ENCODE peak calls at places on chromosome 13, in four cellular contexts. J is GM04504, K is NCI-H2029, H is hepatocyte. X is an unnamed sample.

GRCh38 chr13:113119166-113119821 is 3.3 kb upstream of the F10 start:
- DNase-seq in H (no peak), J (no peak), K (no peak), X (no peak)

GRCh38 chr13:90675129-90675528 is 672.4 kb upstream of the MIR17HG start:
- DNase-seq in H (no peak), J (no peak), K (no peak), X (no peak)

GRCh38 chr13:30859326-30859725 is 46.7 kb upstream of the MEDAG start:
- DNase-seq in K (no peak), J (no peak), H (peak), X (no peak)

GRCh38 chr13:112233256-112233655 is 142.9 kb upstream of the SPACA7 start:
- DNase-seq in K (no peak), J (no peak), H (no peak), X (no peak)

GRCh38 chr13:114109646-114110045 is 22.8 kb downstream of the RASA3 start:
- DNase-seq in K (no peak), J (no peak), H (no peak), X (no peak)

GRCh38 chr13:114062341-114062740 is 70.1 kb downstream of the RASA3 start:
- DNase-seq in H (no peak), J (no peak), K (no peak), X (no peak)

GRCh38 chr13:35699805-35700204 is 223.3 kb upstream of the MAB21L1 start:
- DNase-seq in J (peak), H (peak), K (no peak), X (no peak)

GRCh38 chr13:33033361-33033812 is 17.2 kb downstream of the KL start:
- DNase-seq in J (no peak), K (no peak), H (no peak), X (no peak)

GRCh38 chr13:31045621-31046081 is 113.2 kb downstream of the TEX26 start:
- DNase-seq in K (no peak), J (peak), H (peak), X (peak)

GRCh38 chr13:44364601-44365000 is 9.0 kb upstream of the SERP2 start:
- DNase-seq in K (no peak), H (no peak), J (no peak), X (no peak)